ENCODE peak calls at places on chromosomes 4 and X, in nine cellular contexts. K is breast epithelium, P is astrocyte, I is fibroblast of pulmonary artery, R is HL-60, L is tibial nerve, F is ovary, N is cardiac fibroblast, Q is fibroblast of lung. E is an unnamed sample.

GRCh38 chr4:96354036-96354712 is 514.3 kb downstream of the PDHA2 start:
- DNase-seq in L (no peak), K (no peak), P (peak; percentile 8), F (no peak), Q (peak; percentile 7), R (no peak), I (peak; percentile 30), N (peak; percentile 12), E (no peak)

GRCh38 chr4:151689211-151689991 is 71.4 kb downstream of the GATB start:
- DNase-seq in P (no peak), N (no peak), F (no peak), Q (no peak), K (no peak), L (no peak), R (no peak), I (no peak), E (no peak)

GRCh38 chrX:28498658-28499057 is 88.6 kb upstream of the IL1RAPL1 start:
- DNase-seq in F (no peak), Q (peak; percentile 6), R (no peak), K (no peak), I (peak; percentile 41), P (peak; percentile 10), N (peak; percentile 18), L (no peak), E (no peak)

GRCh38 chrX:46628406-46629371 is 55.1 kb downstream of the CHST7 start:
- DNase-seq in Q (peak; percentile 90), K (no peak), L (peak; percentile 61), N (peak; percentile 67), P (peak; percentile 23), F (peak; percentile 45), I (peak; percentile 63), R (peak; percentile 65), E (peak; percentile 81)

GRCh38 chr4:87543835-87544461 is 14.8 kb upstream of the SPARCL1 start:
- DNase-seq in P (peak; percentile 33), N (peak; percentile 77), F (no peak), K (no peak), L (no peak), I (peak; percentile 83), R (no peak), Q (peak; percentile 82), E (peak; percentile 78)

GRCh38 chr4:139973015-139973414 is 181.0 kb downstream of the MAML3 start:
- DNase-seq in K (no peak), F (no peak), P (peak; percentile 88), R (no peak), N (no peak), Q (no peak), I (no peak), L (no peak), E (peak; percentile 41)

GRCh38 chr4:108433832-108434231 is 186.5 kb upstream of the RPL34 start:
- DNase-seq in R (no peak), P (peak; percentile 89), Q (peak; percentile 68), L (no peak), K (no peak), F (no peak), I (no peak), N (peak; percentile 9), E (peak; percentile 47)

GRCh38 chr4:183746305-183747229 is 87.5 kb downstream of the TRAPPC11 start:
- DNase-seq in P (no peak), R (no peak), L (no peak), I (no peak), F (no peak), K (no peak), Q (no peak), N (no peak), E (peak; percentile 45)

GRCh38 chr4:66653937-66654336 is 891.4 kb downstream of the CENPC start:
- DNase-seq in N (no peak), P (peak; percentile 25), Q (no peak), R (no peak), I (peak; percentile 17), F (no peak), K (no peak), L (no peak), E (no peak)

GRCh38 chr4:123593655-123594054 is 197.1 kb downstream of the SPRY1 start:
- DNase-seq in N (no peak), I (no peak), R (no peak), P (no peak), K (no peak), F (no peak), Q (no peak), L (no peak), E (no peak)

GRCh38 chrX:40504801-40505605 is 75.8 kb upstream of the ATP6AP2 start:
- DNase-seq in F (no peak), Q (peak; percentile 46), I (peak; percentile 50), L (no peak), K (no peak), N (peak; percentile 76), P (peak; percentile 93), R (no peak), E (peak; percentile 50)

GRCh38 chr4:101346312-101346561 is 1.1 kb downstream of the PPP3CA start:
- DNase-seq in N (no peak), F (no peak), P (no peak), I (no peak), Q (no peak), L (no peak), K (peak; percentile 23), R (peak; percentile 45), E (no peak)

GRCh38 chrX:153397256-153397960 is 3.7 kb downstream of the PNMA6E start:
- DNase-seq in K (no peak), P (no peak), I (no peak), L (no peak), R (no peak), Q (no peak), F (no peak), N (no peak), E (no peak)

GRCh38 chr4:168386002-168386401 is 67.5 kb upstream of the DDX60 start:
- DNase-seq in F (no peak), I (peak; percentile 19), L (no peak), P (no peak), R (no peak), K (no peak), Q (no peak), N (no peak), E (no peak)

GRCh38 chrX:140661657-140662056 is 47.9 kb upstream of the LINC00632 start:
- DNase-seq in Q (peak; percentile 2), K (no peak), N (peak; percentile 0), R (no peak), I (no peak), F (no peak), P (no peak), L (no peak), E (no peak)
- TF ChIP-seq CTCF in Q (no peak), K (no peak), N (no peak), R (no peak), I (no peak), F (no peak), P (peak; percentile 25), L (no peak), E (no peak)

DNA sequence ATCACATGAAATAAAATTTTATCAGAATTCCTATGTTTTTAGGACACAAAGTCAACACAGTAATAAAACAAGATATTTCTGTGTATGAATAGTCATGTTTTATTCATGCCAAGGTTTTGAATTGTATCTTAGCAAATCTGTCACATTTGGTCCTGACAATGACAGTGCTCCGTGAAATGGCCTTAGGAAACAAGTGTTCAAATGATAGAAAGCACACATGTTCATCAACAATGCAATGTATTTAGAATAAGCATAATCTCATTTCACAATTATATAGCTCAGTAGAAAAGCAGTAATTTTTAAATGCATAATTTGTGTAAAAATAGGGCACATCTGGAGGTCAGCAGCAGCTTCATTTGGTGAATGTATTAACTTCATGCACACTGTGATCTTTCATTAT is 380.4 kb downstream of the GPM6A start:
- DNase-seq in R (no peak), N (no peak), L (no peak), I (no peak), F (no peak), Q (no peak), K (no peak), P (no peak), E (no peak)
- H3K4me3 ChIP-seq in R (no peak overlapping the region), N (no peak overlapping the region), L (no peak overlapping the region), I (no peak overlapping the region), F (no peak overlapping the region), Q (no peak overlapping the region), K (no peak overlapping the region), P (no peak overlapping the region), E (no peak overlapping the region)

GRCh38 chr4:76434901-76435688 is at the start of gene SHROOM3:
- DNase-seq in L (no peak), N (no peak), K (no peak), F (no peak), I (no peak), Q (no peak), P (peak; percentile 36), R (no peak), E (no peak)

GRCh38 chr4:76430519-76431388 is 4.3 kb upstream of the SHROOM3 start:
- DNase-seq in Q (peak; percentile 77), N (peak; percentile 77), P (peak; percentile 34), I (peak; percentile 75), L (no peak), F (no peak), R (no peak), K (no peak), E (peak; percentile 66)

GRCh38 chr4:76439491-76439890 is 4.5 kb downstream of the SHROOM3 start:
- DNase-seq in K (no peak), R (no peak), P (no peak), Q (no peak), F (no peak), I (no peak), N (no peak), L (no peak), E (no peak)

GRCh38 chr4:76435689-76436176 is 704 bp downstream of the SHROOM3 start:
- DNase-seq in K (no peak), N (no peak), R (no peak), I (no peak), P (peak; percentile 31), Q (no peak), L (no peak), F (no peak), E (no peak)
- TF ChIP-seq CTCF in K (no peak), N (no peak), R (no peak), I (no peak), P (peak; percentile 2), Q (peak; percentile 18), L (no peak), F (no peak), E (no peak)

DNA sequence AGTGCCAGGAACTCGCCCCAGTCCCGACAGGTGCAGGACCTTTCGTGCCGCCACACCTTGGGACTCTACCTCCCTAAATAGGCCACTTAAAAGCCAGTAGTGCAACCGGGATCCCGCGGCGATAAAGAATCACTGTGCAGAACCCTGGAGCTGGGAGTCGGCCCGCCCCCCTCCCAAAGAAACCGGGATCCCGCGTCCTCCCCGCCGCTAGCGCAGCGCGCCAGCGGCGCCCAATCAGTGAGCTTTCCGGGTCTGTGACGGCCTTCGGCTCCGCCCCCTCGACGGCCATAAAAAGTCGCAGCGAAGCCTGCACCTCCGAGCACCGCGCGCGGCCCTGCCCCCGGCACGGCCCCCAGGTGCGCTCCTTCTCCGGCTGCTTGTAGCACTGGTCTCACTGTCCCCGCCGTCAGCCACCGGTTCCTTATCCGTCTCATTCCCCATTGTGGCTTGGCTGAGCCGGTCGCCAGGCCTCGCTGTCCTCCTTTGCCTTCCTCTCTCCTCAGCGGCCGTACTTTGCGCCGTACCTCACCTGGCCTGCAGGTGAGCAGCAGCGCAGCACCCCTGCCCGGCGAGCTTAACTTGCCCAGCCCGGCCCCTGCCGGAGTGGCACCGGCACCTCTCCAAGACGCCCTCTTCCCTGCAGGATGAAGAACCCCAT is at the start of gene LRAT:
- DNase-seq in R (no peak), F (no peak), N (no peak), P (no peak), Q (no peak), L (no peak), K (peak; percentile 53), I (no peak), E (peak; percentile 8)
- H3K4me3 ChIP-seq in R (no peak within 1 kb of the TSS), F (peak within 1 kb of the TSS; percentile 32), N (peak within 1 kb of the TSS; percentile 38), P (peak within 1 kb of the TSS; percentile 59), Q (peak within 1 kb of the TSS; percentile 59), L (peak within 1 kb of the TSS; percentile 64), K (peak within 1 kb of the TSS; percentile 39), I (peak within 1 kb of the TSS; percentile 42), E (peak within 1 kb of the TSS; percentile 39)

E was measured in fibroblast of mammary gland.